ENCODE peak calls at places on chromosomes 6 and 20, in nine cellular contexts. One of them, this sample, is unnamed. For H3K4me1, the result is how much of the 10 kb centered on the place peaks cover.

GRCh38 chr6:56659721-56660373 is 17.2 kb upstream of the DST start:
- DNase-seq in Panc1: no peak
- DNase-seq in thyroid gland: no peak
- DNase-seq in foreskin keratinocyte: no peak
- DNase-seq in left ventricle myocardium inferior: no peak
- DNase-seq in hepatocyte: no peak
- DNase-seq in fibroblast of lung: no peak
- DNase-seq in breast epithelium: no peak
- DNase-seq in adrenal gland: no peak
- DNase-seq in this sample: no peak

GRCh38 chr20:6575912-6576391 is 191.5 kb upstream of the BMP2 start:
- DNase-seq in adrenal gland: no peak
- DNase-seq in thyroid gland: no peak
- DNase-seq in left ventricle myocardium inferior: no peak
- DNase-seq in hepatocyte: peak
- DNase-seq in Panc1: no peak
- DNase-seq in fibroblast of lung: peak
- DNase-seq in breast epithelium: no peak
- DNase-seq in foreskin keratinocyte: peak
- DNase-seq in this sample: no peak

GRCh38 chr20:10771435-10772140 is 97.8 kb upstream of the JAG1 start:
- DNase-seq in fibroblast of lung: peak
- DNase-seq in thyroid gland: no peak
- DNase-seq in breast epithelium: no peak
- DNase-seq in hepatocyte: no peak
- DNase-seq in foreskin keratinocyte: peak
- DNase-seq in left ventricle myocardium inferior: no peak
- DNase-seq in adrenal gland: no peak
- DNase-seq in Panc1: no peak
- DNase-seq in this sample: no peak

GRCh38 chr6:109081516-109081915 is 13.1 kb downstream of the SESN1 start:
- DNase-seq in fibroblast of lung: no peak
- DNase-seq in Panc1: no peak
- DNase-seq in left ventricle myocardium inferior: no peak
- DNase-seq in adrenal gland: no peak
- DNase-seq in hepatocyte: no peak
- DNase-seq in breast epithelium: no peak
- DNase-seq in foreskin keratinocyte: no peak
- DNase-seq in thyroid gland: no peak
- DNase-seq in this sample: no peak

GRCh38 chr6:2496291-2496690 is 250.9 kb upstream of the GMDS start:
- DNase-seq in hepatocyte: no peak
- DNase-seq in foreskin keratinocyte: no peak
- DNase-seq in fibroblast of lung: no peak
- DNase-seq in Panc1: no peak
- DNase-seq in left ventricle myocardium inferior: no peak
- DNase-seq in adrenal gland: no peak
- DNase-seq in thyroid gland: peak
- DNase-seq in breast epithelium: no peak
- DNase-seq in this sample: no peak

GRCh38 chr20:54497931-54498718 is 22.7 kb downstream of the DOK5 start:
- DNase-seq in adrenal gland: no peak
- DNase-seq in hepatocyte: no peak
- DNase-seq in fibroblast of lung: no peak
- DNase-seq in breast epithelium: no peak
- DNase-seq in Panc1: no peak
- DNase-seq in foreskin keratinocyte: no peak
- DNase-seq in thyroid gland: no peak
- DNase-seq in left ventricle myocardium inferior: no peak
- DNase-seq in this sample: no peak

GRCh38 chr6:12356983-12357972 is 67.1 kb downstream of the EDN1 start:
- DNase-seq in hepatocyte: no peak
- DNase-seq in adrenal gland: no peak
- DNase-seq in breast epithelium: no peak
- DNase-seq in left ventricle myocardium inferior: no peak
- DNase-seq in thyroid gland: no peak
- DNase-seq in Panc1: no peak
- DNase-seq in foreskin keratinocyte: peak
- DNase-seq in fibroblast of lung: no peak
- DNase-seq in this sample: no peak

GRCh38 chr20:58612021-58612700 is 38.9 kb upstream of the STX16 start:
- DNase-seq in breast epithelium: no peak
- DNase-seq in left ventricle myocardium inferior: no peak
- DNase-seq in foreskin keratinocyte: no peak
- DNase-seq in Panc1: no peak
- DNase-seq in adrenal gland: no peak
- DNase-seq in hepatocyte: no peak
- DNase-seq in fibroblast of lung: peak
- DNase-seq in thyroid gland: no peak
- DNase-seq in this sample: no peak

GRCh38 chr6:39923394-39923793 is 10.9 kb downstream of the MOCS1 start:
- DNase-seq in hepatocyte: no peak
- DNase-seq in breast epithelium: peak
- DNase-seq in adrenal gland: peak
- DNase-seq in left ventricle myocardium inferior: peak
- DNase-seq in thyroid gland: peak
- DNase-seq in Panc1: no peak
- DNase-seq in foreskin keratinocyte: peak
- DNase-seq in fibroblast of lung: no peak
- DNase-seq in this sample: no peak

GRCh38 chr20:63808964-63809674 is 21.9 kb downstream of the ZBTB46 start:
- DNase-seq in hepatocyte: no peak
- DNase-seq in breast epithelium: no peak
- DNase-seq in adrenal gland: no peak
- DNase-seq in thyroid gland: no peak
- DNase-seq in Panc1: no peak
- DNase-seq in left ventricle myocardium inferior: no peak
- DNase-seq in foreskin keratinocyte: no peak
- DNase-seq in fibroblast of lung: no peak
- DNase-seq in this sample: no peak
- TF ChIP-seq CTCF in hepatocyte: no peak
- TF ChIP-seq CTCF in breast epithelium: no peak
- TF ChIP-seq CTCF in adrenal gland: no peak
- TF ChIP-seq CTCF in thyroid gland: no peak
- TF ChIP-seq CTCF in Panc1: no peak
- TF ChIP-seq CTCF in left ventricle myocardium inferior: no peak
- TF ChIP-seq CTCF in foreskin keratinocyte: no peak
- TF ChIP-seq CTCF in fibroblast of lung: no peak
- TF ChIP-seq CTCF in this sample: no peak

DNA sequence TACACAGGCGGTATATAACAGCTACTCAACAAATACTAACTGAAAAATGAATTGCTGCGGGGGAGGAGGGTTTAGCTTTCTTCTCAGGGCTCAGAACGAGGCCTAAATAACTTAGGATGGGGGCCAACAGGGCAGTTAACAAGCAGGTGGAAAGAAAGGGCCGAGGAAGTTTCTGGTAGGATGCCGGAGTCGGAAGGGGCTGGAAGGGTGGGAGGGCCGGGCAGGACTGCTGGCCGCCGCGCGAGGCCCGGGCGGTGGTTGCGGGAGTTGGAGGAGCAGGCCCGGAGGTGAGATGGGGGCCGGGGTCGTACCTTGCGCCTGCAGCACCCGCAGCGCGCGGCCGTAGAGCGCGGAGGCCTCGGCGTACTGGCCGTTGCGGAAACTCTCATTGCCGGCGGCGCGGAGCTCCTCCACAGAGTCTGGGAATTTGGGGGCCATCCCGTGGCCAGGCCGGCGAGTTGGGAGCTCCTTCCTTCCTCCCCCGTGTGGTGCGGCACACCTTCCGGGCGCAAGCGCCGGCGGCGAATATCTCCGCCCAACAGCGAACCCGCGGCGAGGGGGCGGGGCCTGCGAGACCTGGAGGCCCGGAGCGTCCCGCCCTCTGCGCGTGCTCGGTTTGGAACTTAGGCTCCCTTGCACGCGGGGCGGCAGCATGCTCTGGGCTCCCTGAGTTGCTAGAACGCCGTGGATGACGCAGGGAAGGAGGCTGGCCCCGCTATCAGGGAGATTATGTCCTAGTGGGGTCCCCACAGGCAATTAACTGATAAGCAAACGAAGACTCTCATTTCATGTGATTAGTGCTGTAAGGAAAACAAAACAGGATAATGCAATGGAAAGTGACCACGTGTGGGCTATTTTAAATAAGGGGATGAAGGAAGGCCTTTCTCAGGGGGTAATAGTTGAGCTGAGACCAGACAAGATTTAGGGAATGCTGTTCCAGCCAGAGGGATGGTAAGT is at the start of gene TOMM34:
- DNase-seq in breast epithelium: peak
- DNase-seq in thyroid gland: peak
- DNase-seq in foreskin keratinocyte: peak
- DNase-seq in adrenal gland: peak
- DNase-seq in hepatocyte: peak
- DNase-seq in left ventricle myocardium inferior: peak
- DNase-seq in Panc1: peak
- DNase-seq in fibroblast of lung: peak
- DNase-seq in this sample: peak
- H3K4me1 ChIP-seq in breast epithelium: under half
- H3K4me1 ChIP-seq in thyroid gland: under half
- H3K4me1 ChIP-seq in foreskin keratinocyte: under half
- H3K4me1 ChIP-seq in adrenal gland: under half
- H3K4me1 ChIP-seq in hepatocyte: under half
- H3K4me1 ChIP-seq in left ventricle myocardium inferior: under half
- H3K4me1 ChIP-seq in Panc1: under half
- H3K4me1 ChIP-seq in fibroblast of lung: under half
- H3K4me1 ChIP-seq in this sample: under half

GRCh38 chr6:33483678-33484077 is 29.3 kb downstream of the ZBTB9 start:
- DNase-seq in adrenal gland: no peak
- DNase-seq in foreskin keratinocyte: no peak
- DNase-seq in hepatocyte: no peak
- DNase-seq in left ventricle myocardium inferior: no peak
- DNase-seq in fibroblast of lung: no peak
- DNase-seq in breast epithelium: no peak
- DNase-seq in Panc1: no peak
- DNase-seq in thyroid gland: no peak
- DNase-seq in this sample: no peak

GRCh38 chr6:33477864-33478263 is 23.5 kb downstream of the ZBTB9 start:
- DNase-seq in fibroblast of lung: no peak
- DNase-seq in adrenal gland: no peak
- DNase-seq in breast epithelium: no peak
- DNase-seq in thyroid gland: no peak
- DNase-seq in foreskin keratinocyte: no peak
- DNase-seq in left ventricle myocardium inferior: no peak
- DNase-seq in Panc1: no peak
- DNase-seq in hepatocyte: no peak
- DNase-seq in this sample: no peak

DNA sequence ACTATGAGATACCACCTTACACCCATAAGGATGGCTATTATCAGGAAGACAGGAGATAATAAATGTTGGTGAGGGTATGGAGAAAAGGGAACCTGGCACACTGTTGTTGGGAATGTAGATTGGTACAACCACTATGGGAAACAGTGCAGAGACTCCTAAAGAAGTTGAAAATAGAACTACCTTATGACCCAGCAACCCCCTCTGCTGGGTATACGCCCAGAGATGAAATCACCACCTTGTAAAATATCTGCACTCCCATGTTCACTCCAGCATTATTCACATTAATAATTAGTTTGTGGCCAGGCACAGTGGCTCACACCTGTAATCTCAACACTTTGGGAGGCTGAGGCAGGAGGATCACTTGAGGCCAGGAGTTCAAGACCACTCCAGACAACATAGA is 26.8 kb downstream of the ZBTB9 start:
- DNase-seq in left ventricle myocardium inferior: no peak
- DNase-seq in thyroid gland: no peak
- DNase-seq in breast epithelium: no peak
- DNase-seq in fibroblast of lung: no peak
- DNase-seq in foreskin keratinocyte: no peak
- DNase-seq in hepatocyte: no peak
- DNase-seq in adrenal gland: no peak
- DNase-seq in Panc1: no peak
- DNase-seq in this sample: no peak
- TF ChIP-seq CTCF in left ventricle myocardium inferior: no peak
- TF ChIP-seq CTCF in thyroid gland: no peak
- TF ChIP-seq CTCF in breast epithelium: no peak
- TF ChIP-seq CTCF in fibroblast of lung: no peak
- TF ChIP-seq CTCF in foreskin keratinocyte: peak
- TF ChIP-seq CTCF in hepatocyte: no peak
- TF ChIP-seq CTCF in adrenal gland: no peak
- TF ChIP-seq CTCF in Panc1: no peak
- TF ChIP-seq CTCF in this sample: no peak

GRCh38 chr6:128580224-128581110 is 60.1 kb upstream of the PTPRK start:
- DNase-seq in hepatocyte: no peak
- DNase-seq in Panc1: no peak
- DNase-seq in thyroid gland: no peak
- DNase-seq in foreskin keratinocyte: no peak
- DNase-seq in breast epithelium: no peak
- DNase-seq in fibroblast of lung: no peak
- DNase-seq in adrenal gland: no peak
- DNase-seq in left ventricle myocardium inferior: peak
- DNase-seq in this sample: no peak

DNA sequence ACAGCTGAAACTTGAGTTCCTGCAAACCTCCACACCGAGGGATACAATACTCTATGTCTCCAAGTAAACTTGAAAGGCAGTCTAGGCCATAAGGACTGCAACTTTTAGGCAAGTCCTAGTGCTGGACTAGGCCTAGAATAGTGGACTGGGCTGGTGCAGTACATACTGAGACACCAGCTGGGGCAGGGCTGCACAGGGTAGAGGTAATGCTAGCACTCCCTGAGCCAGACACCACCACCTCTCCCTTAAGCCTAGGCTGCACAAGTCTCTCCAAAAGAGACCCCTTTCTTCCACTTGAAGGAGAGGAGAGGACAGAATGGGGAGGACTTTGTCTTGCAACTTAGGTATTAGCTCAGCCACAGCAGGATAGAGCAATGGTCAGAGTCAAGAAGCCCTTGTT is 65.7 kb upstream of the PTPRK start:
- DNase-seq in left ventricle myocardium inferior: no peak
- DNase-seq in foreskin keratinocyte: no peak
- DNase-seq in hepatocyte: no peak
- DNase-seq in Panc1: no peak
- DNase-seq in breast epithelium: no peak
- DNase-seq in fibroblast of lung: no peak
- DNase-seq in thyroid gland: no peak
- DNase-seq in adrenal gland: no peak
- DNase-seq in this sample: no peak
- H3K4me1 ChIP-seq in left ventricle myocardium inferior: under half
- H3K4me1 ChIP-seq in foreskin keratinocyte: under half
- H3K4me1 ChIP-seq in hepatocyte: under half
- H3K4me1 ChIP-seq in Panc1: under half
- H3K4me1 ChIP-seq in breast epithelium: under half
- H3K4me1 ChIP-seq in fibroblast of lung: under half
- H3K4me1 ChIP-seq in thyroid gland: under half
- H3K4me1 ChIP-seq in adrenal gland: under half
- H3K4me1 ChIP-seq in this sample: under half

DNA sequence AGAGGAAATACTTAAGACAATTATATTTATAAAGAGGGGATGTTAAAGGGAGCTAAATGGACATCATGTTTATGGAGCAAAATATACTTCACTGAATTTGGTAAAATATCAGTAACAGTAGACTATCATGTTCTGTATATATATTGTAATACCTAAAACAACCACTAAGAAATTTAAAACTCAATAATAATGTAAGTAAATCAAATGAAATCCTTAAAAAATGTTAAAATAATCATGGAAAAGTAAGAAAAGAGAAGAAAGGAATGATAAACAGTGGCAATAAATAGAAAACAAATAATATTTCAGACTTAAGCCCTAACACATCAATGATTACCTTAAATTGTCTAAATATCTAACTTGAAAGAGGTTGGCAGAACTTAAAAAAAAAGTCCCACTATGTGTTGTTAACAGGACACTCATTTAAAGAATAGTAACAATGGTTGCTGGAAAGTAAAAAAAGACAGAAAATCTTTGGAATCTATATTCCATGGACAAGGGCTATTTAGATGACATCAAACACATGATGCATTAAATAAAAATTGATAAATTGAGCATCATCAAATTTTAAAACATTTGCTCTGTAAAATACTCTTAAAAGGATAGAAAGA is 842.2 kb upstream of the MAP3K7 start:
- DNase-seq in adrenal gland: no peak
- DNase-seq in thyroid gland: no peak
- DNase-seq in breast epithelium: no peak
- DNase-seq in hepatocyte: no peak
- DNase-seq in left ventricle myocardium inferior: no peak
- DNase-seq in fibroblast of lung: no peak
- DNase-seq in Panc1: no peak
- DNase-seq in foreskin keratinocyte: no peak
- DNase-seq in this sample: no peak
- TF ChIP-seq CTCF in adrenal gland: no peak
- TF ChIP-seq CTCF in thyroid gland: no peak
- TF ChIP-seq CTCF in breast epithelium: no peak
- TF ChIP-seq CTCF in hepatocyte: no peak
- TF ChIP-seq CTCF in left ventricle myocardium inferior: no peak
- TF ChIP-seq CTCF in fibroblast of lung: no peak
- TF ChIP-seq CTCF in Panc1: no peak
- TF ChIP-seq CTCF in foreskin keratinocyte: no peak
- TF ChIP-seq CTCF in this sample: no peak